ENCODE peak calls at places on chromosomes 2 and 18, in eight cellular contexts. U is CD8-positive, alpha-beta T cell; I is cardiac muscle cell; D is H1; P is MM.1S; F is kidney; W is thoracic aorta; T is OCI-LY7. Y is an unnamed sample. For H3K4me1, the result is how much of the 10 kb centered on the place peaks cover.

GRCh38 chr2:230748087-230748486 is 35.4 kb downstream of the CAB39 start:
- DNase-seq in U (no peak), I (no peak), D (no peak), P (no peak), F (no peak), W (no peak), T (no peak), Y (no peak)

GRCh38 chr2:7992612-7993596 is 689.0 kb upstream of the ID2 start:
- DNase-seq in U (no peak), I (no peak), D (no peak), P (no peak), F (no peak), W (no peak), T (no peak), Y (no peak)

GRCh38 chr2:219245148-219245898 is at the start of the genes GLB1L and STK16:
- DNase-seq in U (peak), I (peak), D (no peak), P (peak), F (peak), W (no peak), T (peak), Y (peak)

GRCh38 chr2:138016703-138017102 is 52.4 kb downstream of the HNMT start:
- DNase-seq in U (no peak), I (no peak), D (no peak), P (no peak), F (no peak), W (no peak), T (no peak), Y (no peak)

GRCh38 chr2:24863636-24864035 is 56.4 kb downstream of the ADCY3 start:
- DNase-seq in U (no peak), I (peak), D (no peak), P (no peak), F (no peak), W (no peak), T (no peak), Y (no peak)

GRCh38 chr18:49968649-49969309 is 155.4 kb upstream of the ACAA2 start:
- DNase-seq in U (no peak), I (no peak), D (no peak), P (no peak), F (no peak), W (no peak), T (no peak), Y (no peak)

GRCh38 chr2:240425697-240426096 is 9.8 kb upstream of the GPC1 start:
- DNase-seq in U (no peak), I (no peak), D (no peak), P (no peak), F (peak), W (no peak), T (no peak), Y (no peak)

GRCh38 chr18:9711361-9712129 is 3.4 kb downstream of the RAB31 start:
- DNase-seq in U (no peak), I (no peak), D (no peak), P (no peak), F (peak), W (no peak), T (no peak), Y (no peak)

GRCh38 chr2:186949716-186950256 is 100.8 kb upstream of the ZSWIM2 start:
- DNase-seq in U (no peak), I (no peak), D (no peak), P (peak), F (no peak), W (no peak), T (no peak), Y (no peak)

GRCh38 chr2:226048625-226049024 is 649.1 kb downstream of the NYAP2 start:
- DNase-seq in U (no peak), I (peak), D (no peak), P (no peak), F (no peak), W (no peak), T (no peak), Y (no peak)

GRCh38 chr2:23410596-23410995 is 25.6 kb downstream of the KLHL29 start:
- DNase-seq in U (no peak), I (no peak), D (no peak), P (no peak), F (no peak), W (no peak), T (no peak), Y (no peak)

GRCh38 chr2:174300114-174300513 is 34.6 kb upstream of the SP9 start:
- DNase-seq in U (no peak), I (peak), D (no peak), P (no peak), F (no peak), W (no peak), T (no peak), Y (peak)

GRCh38 chr2:85318222-85319182 is 9.3 kb downstream of the TGOLN2 start:
- DNase-seq in U (no peak), I (peak), D (no peak), P (no peak), F (no peak), W (no peak), T (no peak), Y (no peak)

GRCh38 chr2:86750240-86750839 is 30.2 kb downstream of the RMND5A start:
- DNase-seq in U (no peak), I (peak), D (no peak), P (no peak), F (no peak), W (no peak), T (peak), Y (no peak)

GRCh38 chr18:26960901-26961300 is 95.4 kb upstream of the AQP4 start:
- DNase-seq in U (no peak), I (peak), D (no peak), P (no peak), F (no peak), W (no peak), T (no peak), Y (no peak)

GRCh38 chr18:26961805-26962204 is 96.3 kb upstream of the AQP4 start:
- DNase-seq in U (no peak), I (no peak), D (no peak), P (no peak), F (no peak), W (no peak), T (no peak), Y (no peak)

GRCh38 chr18:26956894-26957293 is 91.4 kb upstream of the AQP4 start:
- DNase-seq in U (no peak), I (no peak), D (peak), P (no peak), F (no peak), W (no peak), T (peak), Y (no peak)
- H3K4me3 ChIP-seq in U (no peak), I (no peak), D (no peak), P (no peak), F (no peak), W (no peak), T (no peak), Y (no peak)

DNA sequence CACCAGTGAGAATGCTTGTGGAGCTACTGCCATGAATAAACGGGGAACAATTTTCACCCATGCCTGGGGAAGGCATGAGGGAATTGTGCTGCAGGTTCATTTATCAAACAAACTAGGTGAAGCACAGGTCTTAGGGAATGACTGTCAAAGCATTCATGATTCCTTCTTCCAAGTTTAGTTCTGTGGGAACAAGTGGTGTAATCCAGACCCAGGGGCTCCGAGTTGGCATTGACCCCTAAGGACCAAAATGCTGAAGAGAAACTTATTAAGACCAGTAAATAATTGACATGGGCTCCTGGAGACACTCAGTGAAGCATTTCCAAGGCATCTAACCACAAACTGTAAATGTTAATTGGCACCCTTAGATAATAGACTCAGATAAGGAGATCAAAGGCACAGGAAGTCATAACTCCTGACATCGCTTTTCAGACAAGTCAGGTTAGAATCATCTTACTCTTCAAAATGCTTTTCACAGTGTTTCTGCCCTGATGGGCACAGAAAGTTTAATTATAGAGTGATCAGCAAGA is 96.9 kb downstream of the SPP2 start:
- DNase-seq in U (no peak), I (no peak), D (no peak), P (no peak), F (no peak), W (no peak), T (peak), Y (no peak)
- H3K4me1 ChIP-seq in U (under half), I (under half), D (under half), P (under half), F (under half), W (under half), T (under half), Y (under half)

GRCh38 chr2:108593547-108594098 is 59.4 kb downstream of the LIMS1 start:
- DNase-seq in U (no peak), I (peak), D (no peak), P (no peak), F (no peak), W (no peak), T (no peak), Y (no peak)

GRCh38 chr2:108589786-108590185 is 55.5 kb downstream of the LIMS1 start:
- DNase-seq in U (no peak), I (no peak), D (no peak), P (no peak), F (no peak), W (no peak), T (no peak), Y (no peak)

GRCh38 chr2:108594982-108595464 is 60.8 kb downstream of the LIMS1 start:
- DNase-seq in U (no peak), I (peak), D (no peak), P (peak), F (no peak), W (no peak), T (no peak), Y (no peak)

GRCh38 chr2:108591163-108591562 is 56.9 kb downstream of the LIMS1 start:
- DNase-seq in U (no peak), I (no peak), D (no peak), P (no peak), F (no peak), W (no peak), T (no peak), Y (no peak)

GRCh38 chr2:108594132-108594981 is 60.1 kb downstream of the LIMS1 start:
- DNase-seq in U (no peak), I (peak), D (no peak), P (peak), F (no peak), W (no peak), T (no peak), Y (no peak)
- H3K4me3 ChIP-seq in U (no peak), I (no peak), D (no peak), P (peak), F (no peak), W (peak), T (no peak), Y (no peak)

GRCh38 chr2:170030040-170030439 is 147.9 kb upstream of the MYO3B start:
- DNase-seq in U (no peak), I (peak), D (no peak), P (no peak), F (no peak), W (no peak), T (no peak), Y (no peak)
- H3K4me1 ChIP-seq in U (under half), I (under half), D (under half), P (under half), F (under half), W (under half), T (under half), Y (under half)

GRCh38 chr2:108988076-108988795 is 784 bp downstream of the EDAR start:
- DNase-seq in U (no peak), I (no peak), D (no peak), P (no peak), F (no peak), W (no peak), T (no peak), Y (no peak)
- H3K4me3 ChIP-seq in U (peak), I (no peak), D (no peak), P (no peak), F (peak), W (no peak), T (no peak), Y (no peak)

DNA sequence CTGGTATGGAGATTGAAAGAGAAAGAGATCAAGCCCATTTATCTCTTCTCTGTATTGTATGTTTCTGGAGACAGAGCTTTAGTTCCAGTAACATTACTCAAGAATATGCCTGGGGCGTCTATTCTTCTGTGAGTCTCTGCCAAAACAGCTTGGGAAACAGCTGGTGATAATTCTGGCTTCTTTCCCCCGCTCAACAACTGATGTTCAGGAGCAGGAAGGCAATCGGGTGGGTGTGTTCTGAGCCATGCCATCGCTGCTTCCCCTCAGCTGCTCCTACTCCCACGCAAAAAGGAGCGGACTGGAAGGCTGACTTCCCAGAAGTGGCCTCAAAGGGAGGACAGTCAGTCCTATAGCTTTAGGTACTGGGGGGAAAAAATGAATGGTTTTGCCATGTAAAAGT is 695.1 kb downstream of the PLCL1 start:
- DNase-seq in U (no peak), I (peak), D (no peak), P (no peak), F (no peak), W (no peak), T (no peak), Y (no peak)
- H3K4me1 ChIP-seq in U (under half), I (under half), D (under half), P (under half), F (under half), W (under half), T (under half), Y (under half)

DNA sequence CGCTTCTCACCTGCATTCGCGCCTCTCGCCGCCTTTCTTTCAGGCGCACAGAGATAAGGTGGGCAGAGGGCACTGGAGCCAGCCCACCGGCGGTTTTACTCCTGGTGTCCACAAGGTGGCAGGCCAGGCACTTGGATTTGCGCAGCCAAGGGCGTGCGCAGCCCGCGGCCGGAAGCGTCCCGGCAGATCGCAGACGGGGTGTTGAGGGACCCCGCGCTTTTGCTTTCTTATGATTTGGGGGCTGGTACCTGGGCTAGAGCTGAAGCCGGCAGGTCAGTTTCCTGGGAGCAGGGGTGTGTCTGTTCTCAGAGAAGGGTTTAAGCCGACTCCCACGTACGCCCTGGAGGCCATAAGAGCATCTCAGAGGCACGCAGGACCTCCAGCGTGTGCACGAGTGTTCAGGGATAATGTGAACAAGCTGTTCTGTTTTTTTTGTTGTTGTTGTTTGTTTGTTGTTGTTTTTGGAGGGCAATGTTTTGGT is 305.6 kb upstream of the CXCR4 start:
- DNase-seq in U (peak), I (peak), D (peak), P (peak), F (peak), W (no peak), T (peak), Y (peak)
- H3K4me3 ChIP-seq in U (peak), I (peak), D (no peak), P (peak), F (peak), W (peak), T (peak), Y (peak)

Y was measured in Karpas-422.